ENCODE peak calls at places on chromosomes 2 and 18, in four cellular contexts. One of them, this sample, is unnamed.
A peak's percentile ranks its signal among the peaks of the same experiment; 100 is the strongest.

GRCh38 chr2:98634406-98635092 is 26.2 kb downstream of the UNC50 start:
- DNase-seq in esophagus squamous epithelium: no peak
- DNase-seq in GM12864: no peak
- DNase-seq in psoas muscle: no peak
- DNase-seq in this sample: no peak

GRCh38 chr2:67684991-67685390 is 287.9 kb downstream of the ETAA1 start:
- DNase-seq in esophagus squamous epithelium: no peak
- DNase-seq in GM12864: no peak
- DNase-seq in psoas muscle: no peak
- DNase-seq in this sample: no peak

GRCh38 chr18:46061387-46061786 is 10.7 kb downstream of the PSTPIP2 start:
- DNase-seq in esophagus squamous epithelium: no peak
- DNase-seq in GM12864: no peak
- DNase-seq in psoas muscle: no peak
- DNase-seq in this sample: no peak

GRCh38 chr2:159573294-159573693 is 43.1 kb downstream of the BAZ2B start:
- DNase-seq in esophagus squamous epithelium: no peak
- DNase-seq in GM12864: no peak
- DNase-seq in psoas muscle: no peak
- DNase-seq in this sample: no peak

GRCh38 chr2:43898134-43898957 is 59.6 kb downstream of the ABCG8 start:
- DNase-seq in esophagus squamous epithelium: no peak
- DNase-seq in GM12864: no peak
- DNase-seq in psoas muscle: no peak
- DNase-seq in this sample: no peak

GRCh38 chr2:236158969-236159777 is 9.0 kb downstream of the GBX2 start:
- DNase-seq in esophagus squamous epithelium: no peak
- DNase-seq in GM12864: no peak
- DNase-seq in psoas muscle: no peak
- DNase-seq in this sample: no peak

GRCh38 chr18:54774971-54775665 is 53.2 kb upstream of the RAB27B start:
- DNase-seq in esophagus squamous epithelium: no peak
- DNase-seq in GM12864: no peak
- DNase-seq in psoas muscle: no peak
- DNase-seq in this sample: no peak

GRCh38 chr2:150169230-150169629 is 318.2 kb downstream of the RND3 start:
- DNase-seq in esophagus squamous epithelium: no peak
- DNase-seq in GM12864: no peak
- DNase-seq in psoas muscle: peak; percentile 30
- DNase-seq in this sample: no peak

GRCh38 chr2:109137616-109138015 is 8.6 kb downstream of the SH3RF3 start:
- DNase-seq in esophagus squamous epithelium: no peak
- DNase-seq in GM12864: no peak
- DNase-seq in psoas muscle: no peak
- DNase-seq in this sample: no peak

GRCh38 chr2:206213514-206213845 is 53.8 kb downstream of the EEF1B2 start:
- DNase-seq in esophagus squamous epithelium: no peak
- DNase-seq in GM12864: no peak
- DNase-seq in psoas muscle: no peak
- DNase-seq in this sample: no peak

GRCh38 chr2:234787114-234787513 is 164.7 kb upstream of the SH3BP4 start:
- DNase-seq in esophagus squamous epithelium: no peak
- DNase-seq in GM12864: no peak
- DNase-seq in psoas muscle: no peak
- DNase-seq in this sample: no peak

GRCh38 chr2:101556033-101556459 is 81.1 kb upstream of the RFX8 start:
- DNase-seq in esophagus squamous epithelium: no peak
- DNase-seq in GM12864: no peak
- DNase-seq in psoas muscle: no peak
- DNase-seq in this sample: no peak

GRCh38 chr2:36561223-36561944 is 36.6 kb downstream of the FEZ2 start:
- DNase-seq in esophagus squamous epithelium: no peak
- DNase-seq in GM12864: no peak
- DNase-seq in psoas muscle: no peak
- DNase-seq in this sample: peak; percentile 84

GRCh38 chr18:79737426-79737825 is 57.8 kb downstream of the CTDP1 start:
- DNase-seq in esophagus squamous epithelium: no peak
- DNase-seq in GM12864: no peak
- DNase-seq in psoas muscle: no peak
- DNase-seq in this sample: no peak

GRCh38 chr2:15730545-15731212 is 139.0 kb downstream of the DDX1 start:
- DNase-seq in esophagus squamous epithelium: peak; percentile 30
- DNase-seq in GM12864: no peak
- DNase-seq in psoas muscle: peak; percentile 92
- DNase-seq in this sample: peak; percentile 74

GRCh38 chr2:230130668-230131364 is 62.1 kb upstream of the SLC16A14 start:
- DNase-seq in esophagus squamous epithelium: peak; percentile 2
- DNase-seq in GM12864: no peak
- DNase-seq in psoas muscle: peak; percentile 63
- DNase-seq in this sample: no peak

GRCh38 chr2:101540518-101540917 is 65.6 kb upstream of the RFX8 start:
- DNase-seq in esophagus squamous epithelium: no peak
- DNase-seq in GM12864: no peak
- DNase-seq in psoas muscle: no peak
- DNase-seq in this sample: no peak

GRCh38 chr18:34709631-34710429 is at the start of gene DTNA:
- DNase-seq in esophagus squamous epithelium: no peak
- DNase-seq in GM12864: no peak
- DNase-seq in psoas muscle: no peak
- DNase-seq in this sample: peak; percentile 94

GRCh38 chr2:157185828-157186227 is 71.7 kb upstream of the GALNT5 start:
- DNase-seq in esophagus squamous epithelium: no peak
- DNase-seq in GM12864: no peak
- DNase-seq in psoas muscle: no peak
- DNase-seq in this sample: no peak

GRCh38 chr2:45241061-45241561 is 231.9 kb upstream of the SIX2 start:
- DNase-seq in esophagus squamous epithelium: no peak
- DNase-seq in GM12864: no peak
- DNase-seq in psoas muscle: no peak
- DNase-seq in this sample: peak; percentile 40

GRCh38 chr2:180655842-180656454 is 324.5 kb upstream of the UBE2E3 start:
- DNase-seq in esophagus squamous epithelium: no peak
- DNase-seq in GM12864: no peak
- DNase-seq in psoas muscle: no peak
- DNase-seq in this sample: no peak

GRCh38 chr2:237143676-237144440 is 58.2 kb downstream of the COPS8 start:
- DNase-seq in esophagus squamous epithelium: no peak
- DNase-seq in GM12864: no peak
- DNase-seq in psoas muscle: no peak
- DNase-seq in this sample: no peak

GRCh38 chr2:33292981-33293586 is 183.4 kb upstream of the RASGRP3 start:
- DNase-seq in esophagus squamous epithelium: no peak
- DNase-seq in GM12864: no peak
- DNase-seq in psoas muscle: no peak
- DNase-seq in this sample: no peak

GRCh38 chr2:237718277-237718634 is 80.3 kb upstream of the RBM44 start:
- DNase-seq in esophagus squamous epithelium: no peak
- DNase-seq in GM12864: no peak
- DNase-seq in psoas muscle: no peak
- DNase-seq in this sample: no peak

GRCh38 chr2:118881490-118882129 is 34.2 kb upstream of the EN1 start:
- DNase-seq in esophagus squamous epithelium: no peak
- DNase-seq in GM12864: peak; percentile 10
- DNase-seq in psoas muscle: no peak
- DNase-seq in this sample: no peak

GRCh38 chr18:48022021-48022420 is 91.6 kb upstream of the SMAD2 start:
- DNase-seq in esophagus squamous epithelium: no peak
- DNase-seq in GM12864: no peak
- DNase-seq in psoas muscle: no peak
- DNase-seq in this sample: no peak

GRCh38 chr18:48024891-48025660 is 94.6 kb upstream of the SMAD2 start:
- DNase-seq in esophagus squamous epithelium: no peak
- DNase-seq in GM12864: no peak
- DNase-seq in psoas muscle: no peak
- DNase-seq in this sample: no peak

GRCh38 chr18:48022531-48023330 is 92.3 kb upstream of the SMAD2 start:
- DNase-seq in esophagus squamous epithelium: no peak
- DNase-seq in GM12864: no peak
- DNase-seq in psoas muscle: no peak
- DNase-seq in this sample: no peak

GRCh38 chr18:48024009-48024512 is 93.6 kb upstream of the SMAD2 start:
- DNase-seq in esophagus squamous epithelium: no peak
- DNase-seq in GM12864: no peak
- DNase-seq in psoas muscle: no peak
- DNase-seq in this sample: no peak

DNA sequence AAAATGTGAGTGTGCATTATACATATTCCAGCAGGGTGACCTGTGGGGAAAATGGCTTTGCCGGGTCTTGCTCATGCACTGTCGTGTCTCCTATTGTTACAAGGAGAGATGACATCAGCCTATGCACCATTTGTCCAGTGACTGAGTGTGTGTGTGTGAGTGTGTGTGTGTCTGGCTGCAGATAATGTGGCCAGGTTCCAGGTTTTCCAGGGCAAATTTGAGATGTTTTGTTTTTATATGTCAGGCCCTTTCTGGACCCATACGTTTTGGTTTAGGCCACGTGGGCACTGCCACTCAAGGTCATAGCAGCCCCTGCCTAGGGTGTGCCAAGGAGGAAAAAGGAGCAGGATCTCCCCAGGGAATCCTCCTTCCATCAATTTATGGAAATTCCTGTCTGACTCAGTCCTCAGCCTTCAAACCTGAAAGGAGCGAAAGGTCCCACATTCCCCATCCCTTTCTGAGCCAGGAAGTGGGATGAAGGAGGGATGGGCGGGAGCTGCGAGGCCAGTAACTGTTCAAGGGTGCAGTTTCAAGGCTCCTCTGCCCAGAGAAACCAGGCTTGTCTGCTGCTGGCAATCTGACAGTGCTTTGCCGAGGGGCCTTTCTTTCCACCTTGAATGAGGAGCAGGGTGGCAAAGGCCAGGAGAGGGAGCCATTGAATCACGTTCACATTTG is 93.0 kb upstream of the SMAD2 start:
- DNase-seq in esophagus squamous epithelium: no peak
- DNase-seq in GM12864: no peak
- DNase-seq in psoas muscle: peak; percentile 47
- DNase-seq in this sample: no peak
- TF ChIP-seq CTCF in esophagus squamous epithelium: peak; percentile 52
- TF ChIP-seq CTCF in GM12864: peak; percentile 26
- TF ChIP-seq CTCF in psoas muscle: peak; percentile 30
- TF ChIP-seq CTCF in this sample: peak; percentile 34

GRCh38 chr2:17475285-17475684 is 43.0 kb downstream of the RAD51AP2 start:
- DNase-seq in esophagus squamous epithelium: no peak
- DNase-seq in GM12864: no peak
- DNase-seq in psoas muscle: no peak
- DNase-seq in this sample: no peak
- H3K4me3 ChIP-seq in esophagus squamous epithelium: no peak overlapping the region
- H3K4me3 ChIP-seq in GM12864: no peak overlapping the region
- H3K4me3 ChIP-seq in psoas muscle: no peak overlapping the region
- H3K4me3 ChIP-seq in this sample: no peak overlapping the region

GRCh38 chr2:216006164-216006663 is 7.1 kb downstream of the MREG start:
- DNase-seq in esophagus squamous epithelium: no peak
- DNase-seq in GM12864: peak; percentile 41
- DNase-seq in psoas muscle: peak; percentile 23
- DNase-seq in this sample: no peak

GRCh38 chr2:216002693-216003092 is 10.7 kb downstream of the MREG start:
- DNase-seq in esophagus squamous epithelium: no peak
- DNase-seq in GM12864: no peak
- DNase-seq in psoas muscle: no peak
- DNase-seq in this sample: no peak

GRCh38 chr2:216003876-216004275 is 9.5 kb downstream of the MREG start:
- DNase-seq in esophagus squamous epithelium: no peak
- DNase-seq in GM12864: no peak
- DNase-seq in psoas muscle: no peak
- DNase-seq in this sample: no peak

GRCh38 chr2:216002274-216002673 is 11.1 kb downstream of the MREG start:
- DNase-seq in esophagus squamous epithelium: no peak
- DNase-seq in GM12864: no peak
- DNase-seq in psoas muscle: no peak
- DNase-seq in this sample: no peak

DNA sequence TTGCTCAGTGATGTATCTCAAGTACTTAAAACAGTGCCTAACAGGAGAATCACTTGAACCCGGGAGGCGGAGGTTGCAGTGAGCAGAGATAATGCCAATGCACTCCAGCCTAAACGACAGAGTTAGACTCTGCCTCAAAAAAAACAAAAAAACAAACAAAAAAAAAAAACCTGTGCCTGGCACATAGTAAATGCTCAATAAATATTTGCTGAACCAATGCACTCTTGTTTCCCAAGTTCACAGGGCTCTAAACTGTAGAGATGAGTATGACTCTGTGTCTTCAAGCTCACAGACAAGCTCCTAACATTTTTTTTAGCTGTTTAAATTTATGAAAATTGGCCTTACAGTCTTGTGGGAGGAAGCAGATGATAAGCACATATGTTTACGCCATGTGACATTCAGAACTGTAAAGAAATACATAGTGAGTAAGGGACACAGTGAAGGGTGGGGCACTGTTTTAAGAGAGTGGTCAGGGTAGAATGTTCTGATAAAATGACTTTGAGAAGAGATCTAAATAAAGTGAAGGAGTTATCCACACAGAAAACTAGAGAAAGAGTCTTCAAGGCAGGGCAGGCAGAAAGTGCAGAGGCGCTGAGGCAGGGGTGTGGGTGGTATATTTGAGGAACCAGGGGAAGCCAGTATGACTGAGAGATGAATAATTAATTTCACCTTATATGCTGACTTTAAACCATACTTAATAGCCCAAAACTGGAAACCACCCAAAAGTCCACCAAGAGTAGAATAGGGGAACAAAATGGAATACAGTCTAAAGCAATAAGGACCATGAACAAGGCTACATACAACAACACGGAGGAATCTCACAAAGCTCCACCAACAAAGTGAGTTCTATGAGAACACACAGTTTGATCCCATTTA is 8.7 kb downstream of the MREG start:
- DNase-seq in esophagus squamous epithelium: no peak
- DNase-seq in GM12864: no peak
- DNase-seq in psoas muscle: no peak
- DNase-seq in this sample: no peak
- TF ChIP-seq CTCF in esophagus squamous epithelium: no peak
- TF ChIP-seq CTCF in GM12864: no peak
- TF ChIP-seq CTCF in psoas muscle: no peak
- TF ChIP-seq CTCF in this sample: no peak

GRCh38 chr2:215313219-215313656 is 1.4 kb downstream of the ATIC start:
- DNase-seq in esophagus squamous epithelium: no peak
- DNase-seq in GM12864: no peak
- DNase-seq in psoas muscle: no peak
- DNase-seq in this sample: no peak
- H3K4me3 ChIP-seq in esophagus squamous epithelium: no peak overlapping the region
- H3K4me3 ChIP-seq in GM12864: peak overlapping the region; percentile 96
- H3K4me3 ChIP-seq in psoas muscle: peak overlapping the region; percentile 89
- H3K4me3 ChIP-seq in this sample: peak overlapping the region; percentile 73

GRCh38 chr18:28177828-28178635 is 1.1 kb upstream of the CDH2 start:
- DNase-seq in esophagus squamous epithelium: no peak
- DNase-seq in GM12864: no peak
- DNase-seq in psoas muscle: peak; percentile 46
- DNase-seq in this sample: no peak
- TF ChIP-seq CTCF in esophagus squamous epithelium: no peak
- TF ChIP-seq CTCF in GM12864: no peak
- TF ChIP-seq CTCF in psoas muscle: no peak
- TF ChIP-seq CTCF in this sample: no peak

DNA sequence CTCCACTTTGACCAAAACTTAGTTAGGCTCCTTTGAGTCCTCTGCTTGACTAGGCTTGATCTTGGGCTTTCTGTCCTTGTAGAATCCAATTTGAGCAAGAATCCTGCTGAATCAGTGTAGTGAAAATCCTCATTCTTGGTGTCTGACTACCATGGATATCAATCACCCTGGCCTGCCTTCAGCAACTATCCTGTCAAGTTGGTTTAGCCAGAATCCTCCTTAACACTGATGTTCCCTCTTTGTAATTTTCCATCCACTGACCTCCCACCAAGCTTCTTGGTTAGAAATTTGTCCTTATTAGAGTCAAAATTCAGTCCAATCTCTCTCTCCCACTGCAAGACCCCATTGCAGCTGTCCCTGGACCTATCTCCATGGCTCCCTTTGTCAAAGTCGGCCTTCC is 494 bp upstream of the RBM45 start:
- DNase-seq in esophagus squamous epithelium: no peak
- DNase-seq in GM12864: no peak
- DNase-seq in psoas muscle: no peak
- DNase-seq in this sample: no peak
- H3K4me3 ChIP-seq in esophagus squamous epithelium: peak overlapping the region; percentile 67
- H3K4me3 ChIP-seq in GM12864: no peak overlapping the region
- H3K4me3 ChIP-seq in psoas muscle: peak overlapping the region; percentile 93
- H3K4me3 ChIP-seq in this sample: no peak overlapping the region

This sample was measured in HFF-Myc.